ENCODE peak calls at places on chromosomes 5 and 9, in eight cellular contexts. S is transverse colon, I is PC-9, W is right lobe of liver, T is heart right ventricle, U is suprapubic skin, L is pancreas, B is cardiac muscle cell. P is an unnamed sample. For H3K36me3, the result is how much of the 10 kb centered on the place peaks cover.

GRCh38 chr5:52517667-52518066 is 270.0 kb upstream of the ITGA1 start:
- DNase-seq in S (no peak), I (no peak), W (no peak), T (no peak), U (no peak), L (no peak), B (no peak), P (no peak)

GRCh38 chr9:90870646-90871326 is 69.2 kb downstream of the SYK start:
- DNase-seq in S (peak), I (no peak), W (no peak), T (no peak), U (no peak), L (no peak), B (peak), P (peak)

GRCh38 chr9:134734270-134734669 is 92.7 kb downstream of the COL5A1 start:
- DNase-seq in S (peak), I (no peak), W (no peak), T (no peak), U (no peak), L (peak), B (peak), P (no peak)

GRCh38 chr9:447230-448025 is 232.8 kb downstream of the DOCK8 start:
- DNase-seq in S (peak), I (peak), W (no peak), T (no peak), U (no peak), L (no peak), B (no peak), P (no peak)

GRCh38 chr5:108747111-108748009 is at the start of gene FER:
- DNase-seq in S (no peak), I (peak), W (no peak), T (no peak), U (no peak), L (peak), B (peak), P (no peak)

GRCh38 chr5:141476132-141476909 is 555 bp downstream of the PCDHGC3 start:
- DNase-seq in S (peak), I (no peak), W (peak), T (peak), U (peak), L (peak), B (peak), P (peak)

GRCh38 chr5:96396878-96397277 is 36.2 kb downstream of the PCSK1 start:
- DNase-seq in S (no peak), I (no peak), W (no peak), T (no peak), U (no peak), L (peak), B (no peak), P (no peak)

GRCh38 chr9:136351237-136351800 is 12.2 kb downstream of the DNLZ start:
- DNase-seq in S (no peak), I (no peak), W (no peak), T (no peak), U (no peak), L (no peak), B (no peak), P (no peak)

GRCh38 chr5:162485666-162486292 is 418.2 kb downstream of the GABRG2 start:
- DNase-seq in S (no peak), I (no peak), W (no peak), T (no peak), U (no peak), L (no peak), B (no peak), P (no peak)

GRCh38 chr5:129852747-129853352 is 51.4 kb upstream of the CHSY3 start:
- DNase-seq in S (peak), I (no peak), W (peak), T (peak), U (peak), L (peak), B (peak), P (peak)

GRCh38 chr5:17395516-17395915 is 102.5 kb upstream of the TAF11L2 start:
- DNase-seq in S (no peak), I (no peak), W (no peak), T (no peak), U (no peak), L (no peak), B (no peak), P (no peak)

GRCh38 chr5:10454591-10455272 is 13.1 kb downstream of the ROPN1L start:
- DNase-seq in S (no peak), I (no peak), W (no peak), T (no peak), U (no peak), L (no peak), B (no peak), P (no peak)

GRCh38 chr9:19200234-19200633 is 30.3 kb upstream of the DENND4C start:
- DNase-seq in S (no peak), I (no peak), W (no peak), T (no peak), U (no peak), L (no peak), B (no peak), P (no peak)

GRCh38 chr5:126494393-126494792 is 71.2 kb downstream of the GRAMD2B start:
- DNase-seq in S (no peak), I (no peak), W (no peak), T (no peak), U (no peak), L (no peak), B (no peak), P (no peak)

GRCh38 chr5:126269511-126269910 is 153.7 kb upstream of the GRAMD2B start:
- DNase-seq in S (no peak), I (no peak), W (no peak), T (no peak), U (no peak), L (no peak), B (no peak), P (no peak)

GRCh38 chr5:116395708-116396203 is 178.9 kb downstream of the SEMA6A start:
- DNase-seq in S (no peak), I (no peak), W (no peak), T (no peak), U (no peak), L (peak), B (no peak), P (no peak)

GRCh38 chr5:79636981-79637733 is 24.9 kb downstream of the TENT2 start:
- DNase-seq in S (no peak), I (no peak), W (no peak), T (no peak), U (no peak), L (no peak), B (no peak), P (no peak)

GRCh38 chr5:79640571-79641055 is 28.4 kb downstream of the TENT2 start:
- DNase-seq in S (no peak), I (no peak), W (no peak), T (no peak), U (no peak), L (no peak), B (no peak), P (no peak)

GRCh38 chr5:79641414-79641813 is 29.2 kb downstream of the TENT2 start:
- DNase-seq in S (no peak), I (no peak), W (no peak), T (no peak), U (no peak), L (no peak), B (no peak), P (no peak)

DNA sequence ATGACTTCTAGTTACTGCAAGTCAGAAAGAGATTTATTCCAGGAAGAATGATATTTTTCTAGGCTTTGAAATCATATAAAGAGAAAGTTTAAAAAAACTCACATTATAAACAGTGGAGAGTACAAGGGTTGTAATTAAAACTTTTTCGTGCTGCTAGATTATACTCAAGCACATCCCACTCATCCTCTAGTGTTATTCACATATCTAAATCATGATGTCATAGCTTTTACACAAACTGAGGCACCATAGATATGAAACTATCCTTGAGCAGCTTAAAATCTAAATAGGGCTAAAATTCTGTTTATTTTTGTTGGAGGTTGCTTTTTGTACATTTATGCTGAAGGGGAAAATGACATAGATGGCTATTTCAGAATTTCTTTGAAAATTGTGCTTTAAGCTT is 30.0 kb downstream of the TENT2 start:
- DNase-seq in S (no peak), I (no peak), W (no peak), T (no peak), U (no peak), L (no peak), B (no peak), P (no peak)
- H3K36me3 ChIP-seq in S (under half), I (under half), W (under half), T (under half), U (half or more), L (under half), B (under half), P (under half)

DNA sequence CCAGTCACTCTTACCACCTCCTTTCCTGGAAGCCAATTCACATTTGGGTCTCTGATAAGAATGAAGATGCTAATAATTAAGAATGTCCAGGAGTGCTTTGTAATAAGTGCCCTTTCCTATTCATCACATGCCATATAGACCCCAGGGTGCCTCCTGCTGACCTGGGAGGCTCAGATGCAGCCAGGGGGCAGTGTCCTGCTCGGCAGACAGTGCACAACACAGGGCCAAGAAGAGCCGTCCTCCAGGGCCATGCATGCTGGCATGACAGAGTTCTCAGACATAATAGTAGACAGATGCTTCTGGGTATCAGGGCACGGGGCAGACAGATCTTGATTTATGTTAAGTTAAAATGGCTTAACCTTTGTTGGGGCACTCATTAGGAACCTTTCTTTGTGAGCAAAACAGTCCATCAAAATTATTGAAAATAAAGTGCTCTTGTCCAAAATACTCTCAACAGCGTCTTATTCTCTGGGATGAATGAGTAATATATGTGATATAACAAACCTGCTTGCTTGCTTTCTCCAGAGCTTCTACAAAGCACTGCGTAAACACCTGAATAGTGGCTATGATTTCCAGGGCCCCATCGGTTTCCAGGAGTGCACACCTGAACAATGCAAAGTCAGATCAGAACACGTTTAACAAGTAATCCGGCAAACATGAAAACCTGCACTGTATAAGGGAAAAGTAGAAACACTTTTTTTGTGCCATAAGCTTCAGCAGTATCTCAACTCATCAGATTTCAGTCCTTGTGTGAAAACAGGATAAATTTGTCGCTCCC is 192.7 kb downstream of the FANCC start:
- DNase-seq in S (no peak), I (no peak), W (no peak), T (no peak), U (no peak), L (no peak), B (peak), P (no peak)
- TF ChIP-seq CTCF in S (no peak), I (peak), W (no peak), T (peak), U (no peak), L (no peak), B (peak), P (peak)

GRCh38 chr9:20563917-20564316 is 58.4 kb downstream of the MLLT3 start:
- DNase-seq in S (no peak), I (no peak), W (no peak), T (no peak), U (no peak), L (no peak), B (no peak), P (no peak)
- H3K36me3 ChIP-seq in S (under half), I (under half), W (under half), T (under half), U (under half), L (under half), B (under half), P (under half)

GRCh38 chr9:93192721-93193372 is 8.9 kb downstream of the WNK2 start:
- DNase-seq in S (no peak), I (no peak), W (no peak), T (no peak), U (no peak), L (no peak), B (no peak), P (no peak)

GRCh38 chr9:93190133-93190525 is 6.2 kb downstream of the WNK2 start:
- DNase-seq in S (no peak), I (no peak), W (no peak), T (no peak), U (no peak), L (no peak), B (no peak), P (no peak)

GRCh38 chr9:93191354-93191660 is 7.4 kb downstream of the WNK2 start:
- DNase-seq in S (no peak), I (no peak), W (no peak), T (no peak), U (no peak), L (no peak), B (no peak), P (no peak)

GRCh38 chr9:93189369-93190132 is 5.6 kb downstream of the WNK2 start:
- DNase-seq in S (no peak), I (no peak), W (no peak), T (no peak), U (no peak), L (no peak), B (no peak), P (no peak)

DNA sequence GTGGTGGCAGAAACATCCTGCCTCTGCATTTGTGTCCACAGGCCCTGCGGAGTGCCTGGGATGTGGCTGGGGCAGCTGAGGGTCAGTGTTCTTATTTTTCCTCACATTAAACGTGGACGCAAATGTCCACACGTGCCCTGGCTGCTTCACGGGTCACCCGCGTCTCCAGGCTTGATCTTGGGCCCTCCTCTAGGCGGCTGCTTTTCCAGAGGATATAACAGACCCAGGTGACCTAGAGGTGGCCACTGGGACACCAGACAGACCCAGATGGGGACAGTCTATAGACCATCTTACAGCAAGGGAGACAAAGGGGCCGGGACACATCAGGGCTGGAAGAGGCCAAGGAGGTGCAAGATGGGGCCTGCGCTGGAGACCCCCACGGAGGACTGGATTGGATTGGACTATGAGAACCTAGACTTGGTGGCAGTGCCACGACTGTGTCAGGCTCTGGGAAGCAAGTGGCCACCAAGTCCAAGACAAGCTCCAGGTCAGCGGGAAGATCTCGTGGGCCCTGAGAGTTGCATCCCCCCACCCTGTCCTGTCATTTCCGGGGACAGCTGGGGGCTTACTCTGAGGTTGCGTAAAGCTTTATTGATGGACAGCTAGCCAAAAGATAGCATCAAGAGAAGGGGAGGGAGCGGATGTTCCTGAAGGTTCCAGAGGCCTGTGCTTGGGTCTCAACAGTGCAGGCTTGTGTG is 6.9 kb downstream of the WNK2 start:
- DNase-seq in S (no peak), I (no peak), W (no peak), T (no peak), U (no peak), L (no peak), B (no peak), P (no peak)
- TF ChIP-seq CTCF in S (no peak), I (no peak), W (no peak), T (no peak), U (no peak), L (no peak), B (no peak), P (no peak)

GRCh38 chr9:92257327-92257726 is 36.2 kb downstream of the IARS1 start:
- DNase-seq in S (peak), I (no peak), W (no peak), T (no peak), U (no peak), L (no peak), B (no peak), P (no peak)

GRCh38 chr9:92266486-92266885 is 27.0 kb downstream of the IARS1 start:
- DNase-seq in S (no peak), I (no peak), W (no peak), T (no peak), U (no peak), L (no peak), B (no peak), P (no peak)

GRCh38 chr9:92265159-92265558 is 28.3 kb downstream of the IARS1 start:
- DNase-seq in S (no peak), I (peak), W (no peak), T (no peak), U (no peak), L (no peak), B (no peak), P (no peak)

DNA sequence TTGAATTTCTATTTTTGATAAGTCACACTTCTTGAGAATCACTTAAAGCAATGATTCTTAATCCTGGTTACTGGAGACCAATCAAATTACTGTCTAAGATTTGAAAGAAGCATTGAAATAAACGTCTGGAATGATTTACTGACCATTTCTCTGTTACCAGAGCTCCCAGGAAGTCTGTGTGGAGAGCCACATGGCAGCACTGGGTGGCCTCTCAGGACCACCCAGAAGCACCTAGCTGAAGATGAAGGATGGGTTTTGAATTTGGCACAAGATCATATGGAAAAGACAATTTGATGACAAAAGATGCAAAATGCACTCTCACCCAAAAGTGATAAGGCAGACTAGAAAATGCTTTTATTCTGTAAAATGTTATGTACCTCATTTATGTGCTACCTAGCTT is 30.4 kb downstream of the IARS1 start:
- DNase-seq in S (no peak), I (no peak), W (no peak), T (no peak), U (no peak), L (no peak), B (no peak), P (no peak)
- H3K36me3 ChIP-seq in S (under half), I (half or more), W (half or more), T (under half), U (half or more), L (under half), B (half or more), P (under half)

GRCh38 chr5:6525910-6526309 is 77.3 kb downstream of the UBE2QL1 start:
- DNase-seq in S (no peak), I (no peak), W (no peak), T (no peak), U (no peak), L (peak), B (peak), P (peak)
- TF ChIP-seq CTCF in S (no peak), I (peak), W (peak), T (peak), U (no peak), L (peak), B (peak), P (peak)

DNA sequence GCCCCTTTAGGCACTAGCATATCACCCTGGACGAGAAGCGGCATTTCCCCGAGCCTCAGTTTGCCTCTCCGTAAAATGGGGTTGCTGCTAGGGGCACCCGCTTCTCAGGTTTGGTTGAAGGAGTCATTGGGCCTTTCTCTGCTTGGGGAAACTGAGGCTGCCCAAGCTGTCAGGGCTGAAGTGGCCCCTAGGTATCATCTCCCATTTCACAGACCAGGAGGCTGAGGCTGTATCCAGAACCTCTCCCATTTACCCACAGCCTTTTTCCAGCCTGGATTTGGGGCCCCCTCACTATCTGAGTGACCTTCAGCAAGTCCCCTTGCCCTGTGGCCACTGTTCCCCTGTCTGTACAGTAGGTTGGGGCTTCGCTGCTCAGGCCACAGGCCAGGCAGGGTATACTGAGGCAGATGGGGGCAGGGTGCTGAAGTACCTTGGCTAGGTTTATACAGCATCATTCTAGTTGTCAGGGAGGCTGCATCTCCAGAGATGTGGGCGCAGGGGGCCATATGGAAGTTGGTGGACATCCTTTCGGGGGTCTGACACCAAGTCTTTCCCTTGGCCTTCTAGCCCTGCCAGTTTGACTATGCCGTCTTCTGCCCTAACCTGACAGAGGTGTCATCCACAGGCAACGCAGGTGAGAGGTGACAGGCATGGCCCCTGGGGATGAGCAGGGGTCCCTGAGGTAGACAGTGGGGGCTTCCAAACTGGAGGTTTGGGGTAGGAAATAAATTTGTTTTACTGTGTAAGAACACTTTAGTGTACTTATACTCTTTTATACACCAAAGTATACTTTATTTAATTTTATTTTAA is 7.9 kb downstream of the FPGS start:
- DNase-seq in S (no peak), I (no peak), W (no peak), T (no peak), U (no peak), L (no peak), B (no peak), P (no peak)
- H3K36me3 ChIP-seq in S (under half), I (under half), W (half or more), T (under half), U (half or more), L (under half), B (under half), P (under half)

P was measured in Panc1.